ENCODE peak calls at places on chromosomes 13 and 19, in eight cellular contexts. T, V, Q, M, Y, U, I and C are unnamed samples.

GRCh38 chr19:42249769-42250168 is 5.2 kb downstream of the ERF start:
- DNase-seq in M (no peak), Y (no peak), T (no peak), V (no peak), Q (no peak), U (no peak), I (no peak), C (no peak)

GRCh38 chr13:91946498-91947070 is 548.2 kb downstream of the GPC5 start:
- DNase-seq in Y (peak; percentile 64), V (no peak), M (no peak), U (no peak), Q (no peak), I (peak; percentile 2), T (no peak), C (no peak)

GRCh38 chr19:37990362-37990761 is 83.4 kb downstream of the SIPA1L3 start:
- DNase-seq in Q (no peak), U (no peak), T (no peak), M (no peak), Y (no peak), I (no peak), V (peak; percentile 57), C (no peak)

GRCh38 chr13:21686761-21687391 is 16.0 kb downstream of the FGF9 start:
- DNase-seq in V (no peak), I (no peak), Q (no peak), U (no peak), T (no peak), M (no peak), Y (no peak), C (no peak)

GRCh38 chr19:53945441-53945840 is 17.3 kb upstream of the CACNG8 start:
- DNase-seq in T (no peak), V (no peak), Q (no peak), Y (no peak), M (no peak), U (no peak), I (peak; percentile 7), C (no peak)

GRCh38 chr19:34336781-34337271 is 28.2 kb upstream of the GPI start:
- DNase-seq in Y (peak; percentile 75), V (no peak), M (no peak), Q (no peak), T (no peak), U (peak; percentile 66), I (no peak), C (peak; percentile 61)

GRCh38 chr13:113207890-113208423 is 512 bp downstream of the PCID2 start:
- DNase-seq in V (peak; percentile 46), U (no peak), I (peak; percentile 41), Y (no peak), M (no peak), T (no peak), Q (peak; percentile 48), C (no peak)

GRCh38 chr19:40778865-40779284 is 828 bp downstream of the RAB4B start:
- DNase-seq in Q (no peak), Y (no peak), V (no peak), M (no peak), I (peak; percentile 22), U (no peak), T (no peak), C (no peak)

GRCh38 chr13:113927661-113928581 is 46.0 kb downstream of the C13orf46 start:
- DNase-seq in I (peak; percentile 87), Q (no peak), U (no peak), Y (no peak), M (peak; percentile 85), T (peak; percentile 81), V (no peak), C (peak; percentile 40)

GRCh38 chr19:2426661-2427322 is 594 bp downstream of the TIMM13 start:
- DNase-seq in M (peak; percentile 79), I (no peak), V (no peak), Y (peak; percentile 55), Q (peak; percentile 56), U (peak; percentile 38), T (peak; percentile 86), C (peak; percentile 63)

GRCh38 chr19:49758292-49758691 is 4.8 kb downstream of the TSKS start:
- DNase-seq in M (no peak), T (no peak), I (peak; percentile 67), Y (no peak), Q (peak; percentile 45), U (no peak), V (no peak), C (no peak)

GRCh38 chr19:5925830-5926459 is 11.9 kb downstream of the CAPS start:
- DNase-seq in U (no peak), Y (no peak), M (no peak), T (no peak), V (no peak), I (no peak), Q (no peak), C (no peak)

GRCh38 chr13:80011448-80012212 is 329.3 kb downstream of the SPRY2 start:
- DNase-seq in Q (peak; percentile 50), Y (no peak), V (no peak), M (no peak), I (no peak), T (no peak), U (no peak), C (no peak)

GRCh38 chr19:17219286-17219685 is 4.1 kb downstream of the USE1 start:
- DNase-seq in T (no peak), V (no peak), Y (no peak), U (no peak), I (no peak), Q (no peak), M (no peak), C (no peak)
- H3K27ac ChIP-seq in T (no peak overlapping the region), V (no peak overlapping the region), Y (no peak overlapping the region), U (no peak overlapping the region), I (no peak overlapping the region), Q (no peak overlapping the region), M (no peak overlapping the region), C (no peak overlapping the region)

DNA sequence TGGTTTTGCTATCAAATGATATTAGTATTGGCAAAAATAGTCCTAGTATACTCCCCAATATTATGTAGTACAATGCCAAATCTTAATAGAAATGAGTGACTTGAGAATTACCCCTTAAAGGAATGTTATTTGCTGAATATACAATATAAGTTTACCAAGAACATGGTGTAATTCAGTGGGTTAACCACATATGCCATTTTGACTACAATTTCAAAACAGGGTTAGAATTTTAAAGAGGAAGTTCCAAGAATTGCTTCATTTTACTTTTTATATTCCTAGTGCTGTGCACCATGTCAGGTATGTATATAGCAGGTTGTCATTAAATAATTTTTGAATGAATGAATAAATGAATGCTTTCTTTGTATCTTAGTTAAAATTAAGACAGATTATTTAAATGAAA is 66.3 kb downstream of the LMO7 start:
- DNase-seq in Y (no peak), V (no peak), Q (no peak), U (no peak), M (no peak), I (no peak), T (no peak), C (no peak)
- H3K27ac ChIP-seq in Y (no peak overlapping the region), V (no peak overlapping the region), Q (no peak overlapping the region), U (no peak overlapping the region), M (no peak overlapping the region), I (no peak overlapping the region), T (no peak overlapping the region), C (no peak overlapping the region)

DNA sequence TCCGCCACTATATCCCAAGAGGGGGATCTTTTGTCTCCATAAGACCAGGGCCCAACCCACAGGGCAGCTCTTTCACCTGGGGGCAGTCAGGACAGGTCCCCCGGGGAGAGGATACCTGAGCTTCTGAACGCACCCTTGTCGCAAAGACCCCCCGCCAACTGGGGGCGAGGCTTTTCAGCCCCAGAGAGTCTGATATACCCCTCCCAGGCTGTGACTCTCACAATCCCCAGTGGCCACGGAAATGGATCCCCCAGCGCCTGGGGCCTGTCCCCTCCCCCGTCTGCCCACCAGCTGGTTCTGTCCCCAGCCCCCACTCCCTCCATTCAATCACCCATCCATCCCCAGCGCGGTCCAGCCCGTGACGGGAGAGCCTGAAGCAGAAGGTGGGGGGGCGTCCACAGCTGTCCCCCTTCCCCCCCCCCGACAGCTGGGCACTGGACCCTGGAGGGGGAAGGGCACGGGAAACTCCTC is 858 bp downstream of the DOCK6 start:
- DNase-seq in Q (no peak), M (no peak), T (no peak), Y (no peak), I (no peak), U (no peak), V (no peak), C (no peak)
- H3K27ac ChIP-seq in Q (peak overlapping the region; percentile 73), M (peak overlapping the region; percentile 80), T (peak overlapping the region; percentile 92), Y (no peak overlapping the region), I (no peak overlapping the region), U (no peak overlapping the region), V (peak overlapping the region; percentile 81), C (peak overlapping the region; percentile 83)

GRCh38 chr13:33512880-33513554 is 227.5 kb upstream of the STARD13 start:
- DNase-seq in V (no peak), T (no peak), Q (no peak), M (no peak), Y (no peak), I (no peak), U (no peak), C (no peak)

GRCh38 chr13:33509642-33510229 is 224.2 kb upstream of the STARD13 start:
- DNase-seq in M (peak; percentile 81), T (no peak), U (no peak), I (peak; percentile 62), V (peak; percentile 37), Q (peak; percentile 58), Y (no peak), C (no peak)

GRCh38 chr13:33510350-33510749 is 224.8 kb upstream of the STARD13 start:
- DNase-seq in Q (no peak), U (no peak), T (no peak), M (no peak), Y (no peak), V (no peak), I (no peak), C (no peak)

DNA sequence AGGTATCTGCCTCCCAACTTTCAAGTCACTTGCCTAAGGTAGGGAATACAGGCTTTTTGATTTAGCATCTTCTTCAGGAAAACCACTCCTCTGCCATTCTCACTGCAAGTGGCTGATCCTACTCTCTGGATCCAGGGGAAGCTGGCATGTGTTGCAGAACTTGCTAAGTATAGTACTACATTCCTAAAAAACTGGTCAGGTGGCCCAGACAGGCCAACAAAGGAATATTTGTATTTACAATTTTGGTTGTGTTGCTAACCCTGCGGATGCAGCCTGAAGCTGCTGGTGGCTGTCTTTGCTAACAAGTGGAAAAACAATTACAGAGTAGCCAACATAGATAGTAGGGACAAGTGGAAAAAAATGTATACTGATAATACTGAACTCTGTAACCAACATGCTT is 222.5 kb upstream of the STARD13 start:
- DNase-seq in V (no peak), Q (no peak), U (no peak), M (no peak), Y (no peak), T (no peak), I (no peak), C (no peak)
- H3K27ac ChIP-seq in V (no peak overlapping the region), Q (no peak overlapping the region), U (no peak overlapping the region), M (no peak overlapping the region), Y (no peak overlapping the region), T (no peak overlapping the region), I (no peak overlapping the region), C (no peak overlapping the region)

GRCh38 chr13:97435297-97435682 is 1.3 kb downstream of the RAP2A start:
- DNase-seq in Q (no peak), U (no peak), V (no peak), Y (no peak), M (no peak), T (no peak), I (no peak), C (no peak)
- H3K27ac ChIP-seq in Q (no peak overlapping the region), U (peak overlapping the region; percentile 50), V (peak overlapping the region; percentile 83), Y (no peak overlapping the region), M (no peak overlapping the region), T (no peak overlapping the region), I (peak overlapping the region; percentile 61), C (no peak overlapping the region)